ENCODE peak calls at places on chromosome 11, in five cellular contexts. A, D, M, B and F are unnamed samples.

GRCh38 chr11:11701070-11701469 is 79.3 kb upstream of the GALNT18 start:
- DNase-seq in B (no peak), M (no peak), D (peak; percentile 85), A (no peak), F (no peak)

GRCh38 chr11:30128269-30128932 is 102.4 kb upstream of the FSHB start:
- DNase-seq in B (peak; percentile 37), A (peak; percentile 68), M (peak; percentile 45), D (peak; percentile 80), F (no peak)

GRCh38 chr11:11980841-11981308 is 27.6 kb downstream of the DKK3 start:
- DNase-seq in A (no peak), M (no peak), D (peak; percentile 40), B (no peak), F (no peak)

GRCh38 chr11:116910378-116910777 is 73.0 kb upstream of the APOA1 start:
- DNase-seq in D (peak; percentile 20), A (no peak), B (no peak), M (no peak), F (no peak)

GRCh38 chr11:76916712-76917111 is 56.0 kb downstream of the ACER3 start:
- DNase-seq in D (no peak), B (no peak), A (no peak), M (no peak), F (no peak)

GRCh38 chr11:61675826-61676225 is 4.4 kb upstream of the DAGLA start:
- DNase-seq in D (peak; percentile 37), A (no peak), M (no peak), B (no peak), F (no peak)

GRCh38 chr11:24886880-24887619 is 390.2 kb downstream of the LUZP2 start:
- DNase-seq in A (no peak), M (no peak), D (no peak), B (no peak), F (no peak)

GRCh38 chr11:126157326-126158030 is 54.0 kb downstream of the RPUSD4 start:
- DNase-seq in B (no peak), D (peak; percentile 18), A (no peak), M (no peak), F (no peak)

GRCh38 chr11:65116370-65117205 is 913 bp downstream of the ZNHIT2 start:
- DNase-seq in M (peak; percentile 52), B (peak; percentile 55), D (peak; percentile 96), A (peak; percentile 67), F (peak; percentile 65)

GRCh38 chr11:26931881-26932280 is 62.0 kb upstream of the FIBIN start:
- DNase-seq in A (no peak), B (no peak), D (no peak), M (no peak), F (no peak)

GRCh38 chr11:65224939-65225283 is 36.9 kb upstream of the POLA2 start:
- DNase-seq in M (peak; percentile 43), D (peak; percentile 92), A (peak; percentile 50), B (no peak), F (no peak)

GRCh38 chr11:77658213-77659013 is 20.8 kb upstream of the CLNS1A start:
- DNase-seq in A (no peak), D (peak; percentile 55), M (no peak), B (no peak), F (no peak)

GRCh38 chr11:122796128-122796717 is 42.1 kb upstream of the CRTAM start:
- DNase-seq in B (peak; percentile 34), D (peak; percentile 60), M (peak; percentile 59), A (peak; percentile 83), F (peak; percentile 34)

DNA sequence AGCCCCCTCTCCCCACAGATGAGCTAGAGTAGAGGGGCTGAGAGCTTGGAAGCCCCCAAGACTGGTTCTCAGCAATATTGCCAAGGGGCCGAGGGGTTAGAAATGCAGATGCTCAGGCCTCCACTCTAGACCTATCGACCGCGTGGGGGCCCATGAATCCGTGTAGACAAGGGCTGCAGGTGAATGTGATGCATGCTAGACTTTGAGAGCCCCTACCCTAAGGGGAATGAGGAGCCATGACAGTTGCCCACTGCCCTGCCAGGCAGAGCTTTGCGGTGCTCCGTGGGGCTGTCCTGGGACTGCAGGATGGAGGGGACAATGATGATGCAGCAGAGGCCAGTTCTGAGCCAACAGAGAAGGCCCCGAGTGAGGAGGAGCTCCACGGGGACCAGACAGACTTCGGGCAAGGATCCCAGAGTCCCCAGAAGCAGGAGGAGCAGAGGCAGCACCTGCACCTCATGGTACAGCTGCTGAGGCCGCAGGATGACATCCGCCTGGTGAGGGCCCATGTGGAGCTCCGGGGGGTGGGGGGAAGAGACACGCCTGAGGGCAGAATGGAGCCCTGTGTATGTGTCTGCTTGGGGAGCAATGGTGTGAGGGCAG is 1.3 kb downstream of the SSH3 start:
- DNase-seq in M (no peak), A (no peak), D (no peak), B (no peak), F (no peak)
- H3K4me2 ChIP-seq in M (peak overlapping the region; percentile 91), A (peak overlapping the region; percentile 96), D (peak overlapping the region; percentile 93), B (no peak overlapping the region), F (no peak overlapping the region)

GRCh38 chr11:106128740-106129139 is 51.3 kb downstream of the AASDHPPT start:
- DNase-seq in M (no peak), D (no peak), A (no peak), B (no peak), F (no peak)

GRCh38 chr11:106132582-106133354 is 55.3 kb downstream of the AASDHPPT start:
- DNase-seq in D (no peak), A (no peak), M (no peak), B (no peak), F (no peak)

GRCh38 chr11:106131998-106132397 is 54.5 kb downstream of the AASDHPPT start:
- DNase-seq in M (peak; percentile 46), B (no peak), D (no peak), A (peak; percentile 37), F (no peak)

GRCh38 chr11:106121570-106122320 is 44.3 kb downstream of the AASDHPPT start:
- DNase-seq in M (no peak), A (no peak), B (no peak), D (no peak), F (no peak)

DNA sequence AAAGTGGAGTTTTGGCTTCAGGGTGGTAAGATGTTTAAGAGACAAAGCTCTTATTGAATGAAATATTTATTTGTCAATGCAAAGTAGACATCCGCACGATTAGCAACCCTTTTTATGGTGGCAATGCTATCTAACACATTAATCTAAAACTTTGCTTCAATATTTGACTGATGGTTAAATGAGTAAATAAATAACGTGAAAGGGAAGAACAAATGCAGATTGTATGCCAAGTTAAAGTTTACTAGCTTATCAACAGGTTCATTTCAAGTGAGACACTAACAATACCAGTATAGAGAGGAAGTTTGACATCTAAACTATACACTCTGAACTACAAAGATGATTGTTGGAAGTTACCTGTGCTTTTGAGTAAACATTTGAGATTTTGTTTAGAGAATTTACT is 50.1 kb downstream of the AASDHPPT start:
- DNase-seq in M (no peak), D (no peak), B (no peak), A (no peak), F (no peak)
- TF ChIP-seq EZH2phosphoT487 in M (no peak), D (no peak), B (no peak), A (no peak), F (no peak)

GRCh38 chr11:67261942-67262681 is 4.2 kb upstream of the GRK2 start:
- DNase-seq in M (no peak), D (no peak), B (no peak), A (peak; percentile 60), F (no peak)
- H2AFZ ChIP-seq in M (peak overlapping the region; percentile 91), D (peak overlapping the region; percentile 88), B (peak overlapping the region; percentile 75), A (peak overlapping the region; percentile 90), F (peak overlapping the region; percentile 73)

GRCh38 chr11:86615495-86615894 is 56.9 kb downstream of the ME3 start:
- DNase-seq in D (no peak), A (no peak), M (no peak), B (no peak), F (no peak)

GRCh38 chr11:86620796-86621575 is 51.4 kb downstream of the ME3 start:
- DNase-seq in A (no peak), B (no peak), D (peak; percentile 57), M (no peak), F (no peak)

GRCh38 chr11:86621854-86622253 is 50.6 kb downstream of the ME3 start:
- DNase-seq in D (no peak), B (no peak), M (no peak), A (no peak), F (no peak)

GRCh38 chr11:86623041-86623621 is 49.3 kb downstream of the ME3 start:
- DNase-seq in D (peak; percentile 52), A (no peak), B (no peak), M (no peak), F (no peak)

GRCh38 chr11:86617502-86617901 is 54.9 kb downstream of the ME3 start:
- DNase-seq in A (no peak), B (no peak), D (no peak), M (no peak), F (no peak)
- H3K4me2 ChIP-seq in A (no peak overlapping the region), B (no peak overlapping the region), D (no peak overlapping the region), M (no peak overlapping the region), F (no peak overlapping the region)

GRCh38 chr11:17687946-17688670 is 31.3 kb upstream of the MYOD1 start:
- DNase-seq in D (no peak), B (no peak), M (no peak), A (no peak), F (no peak)
- TF ChIP-seq EZH2phosphoT487 in D (no peak), B (no peak), M (no peak), A (no peak), F (no peak)

GRCh38 chr11:36069576-36070214 is 125.8 kb downstream of the LDLRAD3 start:
- DNase-seq in A (peak; percentile 89), D (no peak), B (no peak), M (peak; percentile 74), F (peak; percentile 51)
- H2AFZ ChIP-seq in A (no peak overlapping the region), D (no peak overlapping the region), B (no peak overlapping the region), M (no peak overlapping the region), F (no peak overlapping the region)

GRCh38 chr11:46570790-46571398 is 22.9 kb downstream of the AMBRA1 start:
- DNase-seq in A (no peak), D (no peak), B (no peak), M (no peak), F (no peak)

GRCh38 chr11:46577058-46577457 is 16.8 kb downstream of the AMBRA1 start:
- DNase-seq in M (no peak), D (no peak), A (no peak), B (no peak), F (no peak)

DNA sequence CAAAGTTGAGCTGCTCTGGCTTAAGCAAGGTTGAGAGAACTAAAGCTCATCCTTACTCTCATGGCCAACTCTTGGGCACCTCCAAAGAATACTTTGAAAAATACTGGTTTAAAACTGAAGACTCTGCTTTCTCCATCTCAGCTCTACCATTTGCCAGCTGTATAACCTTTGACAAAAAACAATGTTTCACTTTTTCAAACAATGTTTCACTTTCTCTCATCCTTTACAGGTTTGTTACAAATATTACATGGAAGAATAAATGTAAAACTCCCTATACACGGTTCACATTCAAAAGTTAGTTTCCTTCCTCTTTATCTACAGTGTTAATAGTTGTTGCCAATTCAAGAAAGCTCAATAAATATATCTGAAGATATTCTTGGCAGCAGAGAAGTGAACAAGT is 19.2 kb downstream of the AMBRA1 start:
- DNase-seq in D (no peak), M (no peak), B (no peak), A (no peak), F (no peak)
- H3K4me2 ChIP-seq in D (no peak overlapping the region), M (no peak overlapping the region), B (no peak overlapping the region), A (no peak overlapping the region), F (no peak overlapping the region)